ENCODE peak calls at places on chromosomes 6 and 20, in six cellular contexts. M, E, X, R, Z and D are unnamed samples.

GRCh38 chr6:108945686-108946158 is 97.5 kb downstream of the ARMC2 start:
- DNase-seq in E (peak; percentile 64), Z (no peak), M (peak; percentile 31), X (peak; percentile 39), R (no peak), D (peak; percentile 99)

GRCh38 chr6:36940027-36940426 is 14.5 kb upstream of the PI16 start:
- DNase-seq in E (no peak), R (no peak), M (no peak), X (no peak), Z (no peak), D (no peak)

GRCh38 chr20:13336308-13337089 is 115.4 kb downstream of the ISM1 start:
- DNase-seq in X (peak; percentile 41), R (peak; percentile 62), M (peak; percentile 88), E (no peak), Z (no peak), D (no peak)

GRCh38 chr6:29211488-29211887 is 40.8 kb downstream of the OR2J2 start:
- DNase-seq in M (no peak), E (no peak), Z (no peak), X (no peak), R (no peak), D (no peak)

GRCh38 chr6:25017932-25018581 is 82.3 kb upstream of the RIPOR2 start:
- DNase-seq in R (peak; percentile 69), X (peak; percentile 43), M (peak; percentile 53), E (no peak), Z (no peak), D (peak; percentile 11)

GRCh38 chr6:1643830-1644445 is 34.2 kb downstream of the FOXC1 start:
- DNase-seq in E (no peak), X (no peak), R (no peak), Z (no peak), M (no peak), D (no peak)

GRCh38 chr20:39717976-39718375 is 755.8 kb downstream of the DHX35 start:
- DNase-seq in M (no peak), Z (no peak), E (no peak), R (no peak), X (no peak), D (no peak)

GRCh38 chr6:153088796-153089195 is 42.3 kb downstream of the RGS17 start:
- DNase-seq in M (no peak), X (no peak), Z (no peak), E (no peak), R (no peak), D (no peak)

GRCh38 chr6:30719356-30719755 is 796 bp upstream of the TUBB start:
- DNase-seq in Z (no peak), R (no peak), X (no peak), E (no peak), M (no peak), D (no peak)

GRCh38 chr6:111764238-111765182 is 108.7 kb downstream of the FYN start:
- DNase-seq in M (no peak), X (no peak), R (no peak), Z (no peak), E (no peak), D (no peak)